ENCODE peak calls at places on chromosome 6, in ten cellular contexts. I is mammary epithelial cell, R is uterus, Z is sigmoid colon, O is tibial artery, N is fibroblast of mammary gland, V is foreskin fibroblast, J is dorsolateral prefrontal cortex, M is GM23338, H is AG04450. X is an unnamed sample.

GRCh38 chr6:108635505-108636226 is 74.9 kb downstream of the FOXO3 start:
- DNase-seq in H (no peak), R (no peak), Z (no peak), I (peak; percentile 33), M (no peak), J (no peak), N (no peak), V (no peak), O (no peak), X (no peak)

GRCh38 chr6:45421700-45422540 is 44.2 kb upstream of the SUPT3H start:
- DNase-seq in M (peak; percentile 57), J (no peak), H (no peak), R (peak; percentile 41), N (peak; percentile 89), O (peak; percentile 80), V (peak; percentile 76), I (peak; percentile 66), Z (peak; percentile 78), X (peak; percentile 84)

GRCh38 chr6:101682937-101683336 is 289.4 kb downstream of the GRIK2 start:
- DNase-seq in J (no peak), R (no peak), Z (no peak), V (no peak), I (no peak), N (no peak), O (no peak), M (no peak), H (no peak), X (no peak)

GRCh38 chr6:130913119-130913518 is 85.9 kb downstream of the SMLR1 start:
- DNase-seq in O (no peak), V (no peak), I (peak; percentile 14), N (no peak), M (peak; percentile 59), J (no peak), H (no peak), Z (no peak), R (no peak), X (no peak)

GRCh38 chr6:92201618-92202017 is 1217.7 kb downstream of the EPHA7 start:
- DNase-seq in J (no peak), Z (no peak), M (no peak), N (no peak), O (no peak), I (no peak), V (no peak), H (no peak), R (no peak), X (no peak)

GRCh38 chr6:98833101-98834059 is 994 bp upstream of the POU3F2 start:
- DNase-seq in V (no peak), H (no peak), J (no peak), N (peak; percentile 29), O (peak; percentile 69), M (peak; percentile 71), I (no peak), Z (peak; percentile 64), R (no peak), X (peak; percentile 23)

GRCh38 chr6:25301358-25301757 is 22.2 kb downstream of the CARMIL1 start:
- DNase-seq in J (no peak), V (no peak), Z (no peak), N (no peak), I (no peak), R (no peak), H (no peak), M (no peak), O (no peak), X (no peak)

GRCh38 chr6:128696651-128697391 is 176.4 kb upstream of the PTPRK start:
- DNase-seq in M (no peak), R (no peak), V (peak; percentile 56), H (peak; percentile 33), Z (no peak), N (peak; percentile 72), J (no peak), I (peak; percentile 71), O (no peak), X (peak; percentile 63)

GRCh38 chr6:84003140-84003539 is 30.4 kb upstream of the MRAP2 start:
- DNase-seq in M (no peak), R (no peak), I (no peak), H (no peak), V (no peak), J (no peak), O (no peak), N (no peak), Z (no peak), X (no peak)

GRCh38 chr6:83998021-83998584 is 35.5 kb upstream of the MRAP2 start:
- DNase-seq in O (no peak), J (no peak), N (no peak), I (no peak), H (no peak), R (no peak), M (no peak), V (no peak), Z (no peak), X (no peak)

GRCh38 chr6:84002226-84002625 is 31.3 kb upstream of the MRAP2 start:
- DNase-seq in H (no peak), Z (no peak), O (no peak), N (no peak), J (no peak), R (no peak), M (no peak), V (no peak), I (no peak), X (no peak)

GRCh38 chr6:84001119-84001518 is 32.5 kb upstream of the MRAP2 start:
- DNase-seq in V (no peak), N (no peak), H (no peak), I (no peak), M (no peak), O (no peak), J (no peak), Z (no peak), R (no peak), X (no peak)
- TF ChIP-seq CTCF in V (no peak), N (no peak), H (no peak), I (no peak), M (no peak), O (no peak), J (no peak), Z (no peak), R (no peak), X (no peak)

GRCh38 chr6:71473908-71474307 is 185.3 kb downstream of the OGFRL1 start:
- DNase-seq in R (peak; percentile 50), V (peak; percentile 95), Z (peak; percentile 91), O (peak; percentile 88), J (no peak), N (peak; percentile 100), I (peak; percentile 91), H (peak; percentile 68), M (no peak), X (peak; percentile 97)

GRCh38 chr6:71478834-71479541 is 190.4 kb downstream of the OGFRL1 start:
- DNase-seq in J (no peak), M (peak; percentile 64), N (peak; percentile 92), H (peak; percentile 74), Z (no peak), R (no peak), V (peak; percentile 88), O (no peak), I (peak; percentile 85), X (peak; percentile 98)

GRCh38 chr6:71476872-71477271 is 188.3 kb downstream of the OGFRL1 start:
- DNase-seq in V (no peak), H (no peak), M (no peak), Z (no peak), N (no peak), J (no peak), I (peak; percentile 54), O (no peak), R (no peak), X (no peak)

GRCh38 chr6:71480577-71480976 is 192.0 kb downstream of the OGFRL1 start:
- DNase-seq in R (no peak), N (no peak), H (no peak), V (no peak), M (no peak), J (no peak), I (no peak), Z (no peak), O (no peak), X (no peak)

DNA sequence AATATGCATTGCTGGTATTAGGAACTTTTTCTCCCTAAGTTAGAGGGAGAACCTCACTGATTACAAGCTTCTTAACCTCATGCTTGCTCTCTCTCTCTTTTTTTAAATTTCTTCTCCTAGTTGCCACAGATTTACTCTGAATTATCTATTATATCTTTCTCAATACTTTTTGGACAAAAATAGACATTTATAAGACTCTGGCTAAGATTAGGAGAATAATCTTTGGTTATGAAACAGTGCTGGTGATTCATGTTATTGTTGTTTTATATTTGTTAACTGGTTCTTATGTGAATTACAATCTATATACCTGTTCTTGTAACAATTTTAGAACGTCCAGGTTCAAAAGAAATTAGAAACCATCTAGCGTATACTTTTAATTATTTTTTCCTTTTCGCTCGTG is 187.8 kb downstream of the OGFRL1 start:
- DNase-seq in R (no peak), Z (no peak), N (peak; percentile 30), M (no peak), O (no peak), J (no peak), V (no peak), I (no peak), H (no peak), X (peak; percentile 36)
- H3K4me3 ChIP-seq in R (no peak overlapping the region), Z (no peak overlapping the region), N (no peak overlapping the region), M (no peak overlapping the region), O (no peak overlapping the region), J (no peak overlapping the region), V (no peak overlapping the region), I (no peak overlapping the region), H (no peak overlapping the region), X (no peak overlapping the region)

GRCh38 chr6:77774457-77774856 is 121.6 kb downstream of the MEI4 start:
- DNase-seq in Z (no peak), V (no peak), I (no peak), J (no peak), M (no peak), O (no peak), R (no peak), N (no peak), H (no peak), X (no peak)
- TF ChIP-seq CTCF in Z (no peak), V (no peak), I (no peak), J (no peak), M (no peak), O (no peak), R (no peak), N (no peak), H (no peak), X (no peak)

GRCh38 chr6:139289233-139289632 is 2.6 kb downstream of the TXLNB start:
- DNase-seq in J (no peak), I (no peak), M (peak; percentile 8), H (no peak), Z (no peak), O (no peak), V (no peak), N (no peak), R (no peak), X (no peak)

GRCh38 chr6:139290787-139291294 is 957 bp downstream of the TXLNB start:
- DNase-seq in M (no peak), Z (peak; percentile 70), N (peak; percentile 59), H (no peak), O (no peak), R (peak; percentile 44), V (no peak), I (no peak), J (no peak), X (peak; percentile 65)

GRCh38 chr6:139295906-139296305 is 4.1 kb upstream of the TXLNB start:
- DNase-seq in M (no peak), V (no peak), H (no peak), Z (no peak), J (no peak), N (no peak), R (no peak), O (no peak), I (no peak), X (no peak)

GRCh38 chr6:139288496-139289040 is 3.2 kb downstream of the TXLNB start:
- DNase-seq in I (no peak), M (no peak), O (no peak), H (no peak), Z (no peak), N (no peak), R (no peak), V (no peak), J (no peak), X (no peak)

DNA sequence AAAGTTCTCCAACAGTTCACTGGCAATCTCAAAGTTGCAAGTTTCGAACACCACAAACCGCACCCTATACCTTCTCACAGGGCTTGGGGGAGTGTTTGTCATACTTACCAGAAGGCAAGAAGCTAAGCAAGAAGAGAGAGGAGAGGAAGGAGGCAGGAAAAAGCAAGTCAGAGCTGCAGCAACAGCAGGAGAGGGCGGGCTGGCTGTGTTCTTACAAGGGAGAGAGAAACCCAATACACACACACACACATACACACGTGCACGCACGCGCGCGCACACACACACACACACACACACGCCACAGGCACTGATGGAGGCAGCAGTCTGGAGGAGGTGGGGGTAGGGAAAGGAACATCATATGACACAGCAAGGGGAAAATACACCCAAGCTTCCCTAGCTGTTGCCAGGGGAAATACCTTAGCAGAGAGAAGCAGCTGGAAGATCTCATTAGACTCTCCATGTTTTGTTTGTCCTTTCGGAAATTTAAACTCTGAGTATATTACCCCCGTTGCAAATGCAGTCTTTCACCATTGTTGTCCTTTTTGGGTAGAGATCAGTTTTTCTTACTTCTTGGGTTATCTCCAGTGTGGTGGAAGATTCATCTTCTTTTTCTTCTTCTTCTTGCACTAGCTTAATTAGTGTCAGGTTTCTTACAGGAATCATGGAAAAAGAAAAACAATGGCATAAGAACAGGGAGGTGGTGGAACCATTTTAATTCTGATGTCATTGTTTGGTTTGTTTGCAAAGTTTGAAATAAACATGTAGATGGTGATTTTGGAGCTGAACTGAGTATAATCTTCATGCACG is at the start of gene TXLNB:
- DNase-seq in Z (peak; percentile 95), V (peak; percentile 78), I (peak; percentile 81), H (peak; percentile 93), O (peak; percentile 80), M (peak; percentile 38), R (peak; percentile 81), N (peak; percentile 85), J (no peak), X (peak; percentile 94)
- H3K4me3 ChIP-seq in Z (no peak within 1 kb of the TSS), V (peak within 1 kb of the TSS; percentile 28), I (no peak within 1 kb of the TSS), H (peak within 1 kb of the TSS; percentile 37), O (no peak within 1 kb of the TSS), M (no peak within 1 kb of the TSS), R (peak within 1 kb of the TSS; percentile 30), N (peak within 1 kb of the TSS; percentile 41), J (peak within 1 kb of the TSS; percentile 38), X (peak within 1 kb of the TSS; percentile 27)